ENCODE peak calls at places on chromosomes 4 and X, in four cellular contexts. B is HEK293T, W is K562, H is HepG2. S is an unnamed sample.

GRCh38 chrX:14050704-14051103 is 21.0 kb upstream of the GEMIN8 start:
- DNase-seq in B (no peak), W (no peak), H (no peak), S (no peak)

GRCh38 chr4:77145806-77146425 is 11.1 kb upstream of the CCNG2 start:
- DNase-seq in B (no peak), W (no peak), H (no peak), S (no peak)

GRCh38 chr4:98780926-98781325 is 122.5 kb upstream of the TSPAN5 start:
- DNase-seq in B (no peak), W (no peak), H (no peak), S (no peak)

GRCh38 chrX:44775726-44776125 is 68.1 kb upstream of the DUSP21 start:
- DNase-seq in B (no peak), W (no peak), H (no peak), S (no peak)

GRCh38 chr4:88115587-88115986 is 42.9 kb downstream of the ABCG2 start:
- DNase-seq in B (no peak), W (no peak), H (no peak), S (no peak)

GRCh38 chr4:114378306-114378903 is 220.2 kb upstream of the UGT8 start:
- DNase-seq in B (no peak), W (no peak), H (no peak), S (no peak)

GRCh38 chr4:52665592-52665991 is 6.5 kb upstream of the USP46 start:
- DNase-seq in B (no peak), W (no peak), H (peak), S (no peak)

GRCh38 chr4:99321241-99322191 is at the start of gene ADH1B:
- DNase-seq in B (no peak), W (no peak), H (no peak), S (no peak)

GRCh38 chrX:110346681-110347080 is 12.0 kb upstream of the RTL9 start:
- DNase-seq in B (no peak), W (peak), H (no peak), S (peak)

GRCh38 chr4:163110442-163110841 is 56.2 kb downstream of the NAF1 start:
- DNase-seq in B (no peak), W (no peak), H (no peak), S (no peak)

GRCh38 chr4:169270810-169271691 is at the start of gene SH3RF1:
- DNase-seq in B (peak), W (peak), H (peak), S (peak)

GRCh38 chr4:153432971-153433752 is 33.0 kb upstream of the TMEM131L start:
- DNase-seq in B (peak), W (peak), H (peak), S (peak)

GRCh38 chr4:41258783-41259182 is 2.1 kb downstream of the UCHL1 start:
- DNase-seq in B (peak), W (peak), H (peak), S (peak)

DNA sequence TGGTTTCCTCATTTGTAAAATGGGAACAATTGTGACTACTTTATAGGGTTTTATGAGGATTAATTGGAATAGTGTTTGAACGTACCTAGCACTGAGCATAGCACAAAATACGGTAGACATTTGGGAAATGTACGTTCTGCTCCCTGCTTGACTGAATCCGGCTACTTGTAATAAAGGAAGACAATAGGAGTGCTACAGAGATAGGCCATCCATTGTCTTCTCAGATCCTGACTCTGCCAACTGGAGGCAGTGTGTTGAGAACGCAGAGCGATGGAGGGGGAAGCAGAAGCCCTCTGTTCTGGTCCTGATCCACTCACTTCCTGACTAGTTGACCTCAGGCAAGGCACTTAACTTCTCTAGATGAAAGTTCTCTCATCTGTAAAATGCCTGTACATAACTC is 26.4 kb downstream of the ENPP6 start:
- DNase-seq in B (no peak), W (no peak), H (no peak), S (no peak)
- TF ChIP-seq ELF4 in B (no peak), W (no peak), H (no peak), S (no peak)

GRCh38 chr4:42395595-42395994 is 1.7 kb upstream of the SHISA3 start:
- DNase-seq in B (no peak), W (no peak), H (no peak), S (no peak)

GRCh38 chr4:42397635-42398447 is 553 bp downstream of the SHISA3 start:
- DNase-seq in B (peak), W (no peak), H (no peak), S (no peak)

GRCh38 chr4:42398448-42399355 is 1.4 kb downstream of the SHISA3 start:
- DNase-seq in B (no peak), W (no peak), H (no peak), S (peak)

GRCh38 chr4:42396361-42397255 is 680 bp upstream of the SHISA3 start:
- DNase-seq in B (no peak), W (no peak), H (no peak), S (no peak)

GRCh38 chr4:42397256-42397634 is at the start of gene SHISA3:
- DNase-seq in B (peak), W (no peak), H (no peak), S (peak)
- TF ChIP-seq ELF4 in B (no peak), W (no peak), H (no peak), S (no peak)

DNA sequence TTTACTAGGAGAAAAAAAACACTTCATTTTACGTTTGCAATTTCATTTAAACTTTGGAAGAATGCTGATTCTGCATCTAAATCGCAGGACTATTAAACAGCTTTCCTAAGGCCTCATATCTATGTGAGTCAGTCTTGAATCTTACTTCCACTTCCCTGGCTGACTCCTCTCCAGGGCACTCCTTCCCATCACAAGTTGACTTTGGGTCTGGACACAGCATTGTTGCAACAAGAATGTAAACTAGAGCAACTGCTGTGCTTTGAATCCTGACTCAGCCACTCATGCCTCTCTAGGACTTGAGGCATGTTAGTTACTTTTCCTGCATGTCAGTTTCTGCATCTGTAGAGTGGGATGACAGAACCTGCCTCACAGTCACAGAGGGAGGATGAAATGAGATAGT is 413.8 kb downstream of the FAT4 start:
- DNase-seq in B (no peak), W (no peak), H (no peak), S (no peak)
- TF ChIP-seq ELF4 in B (no peak), W (no peak), H (no peak), S (no peak)

GRCh38 chr4:123564758-123565346 is 168.3 kb downstream of the SPRY1 start:
- DNase-seq in B (peak), W (peak), H (peak), S (peak)
- TF ChIP-seq ELF4 in B (no peak), W (no peak), H (no peak), S (no peak)

GRCh38 chrX:130669233-130669632 is 233.8 kb downstream of the ENOX2 start:
- DNase-seq in B (no peak), W (no peak), H (no peak), S (no peak)
- TF ChIP-seq ELF4 in B (no peak), W (no peak), H (no peak), S (no peak)

GRCh38 chr4:48290146-48290772 is 20.6 kb upstream of the TEC start:
- DNase-seq in B (peak), W (peak), H (peak), S (peak)
- TF ChIP-seq ELF4 in B (no peak), W (no peak), H (no peak), S (no peak)

GRCh38 chr4:87073570-87074470 is 139.0 kb downstream of the AFF1 start:
- DNase-seq in B (no peak), W (no peak), H (no peak), S (no peak)
- TF ChIP-seq ELF4 in B (no peak), W (no peak), H (no peak), S (no peak)

S was measured in WTC11.